ENCODE peak calls at places on chromosome 18, in four cellular contexts. M is GM12878, F is HepG2, L is K562. H is an unnamed sample.

GRCh38 chr18:37476182-37476581 is 89.4 kb downstream of the CELF4 start:
- DNase-seq in F (peak), M (no peak), L (peak), H (peak)

GRCh38 chr18:73099759-73100158 is 232.0 kb upstream of the NETO1 start:
- DNase-seq in L (no peak), F (no peak), M (no peak), H (no peak)

GRCh38 chr18:59517446-59518171 is 158.5 kb upstream of the LMAN1 start:
- DNase-seq in L (peak), M (no peak), F (peak), H (peak)

GRCh38 chr18:59783138-59783537 is 85.9 kb upstream of the CCBE1 start:
- DNase-seq in F (peak), L (peak), M (peak), H (peak)

GRCh38 chr18:38909972-38910371 is 1344.4 kb upstream of the CELF4 start:
- DNase-seq in L (no peak), F (no peak), M (no peak), H (no peak)

GRCh38 chr18:3794537-3795348 is 344.8 kb downstream of the TGIF1 start:
- DNase-seq in L (peak), F (no peak), M (no peak), H (no peak)

GRCh38 chr18:22900558-22901183 is 32.5 kb upstream of the RBBP8 start:
- DNase-seq in M (no peak), F (no peak), L (no peak), H (no peak)

GRCh38 chr18:75005622-75006021 is 203.3 kb downstream of the PTGR3 start:
- DNase-seq in M (no peak), L (no peak), F (no peak), H (no peak)

GRCh38 chr18:44624052-44624451 is 56.6 kb upstream of the SETBP1 start:
- DNase-seq in F (no peak), L (no peak), M (no peak), H (no peak)

GRCh38 chr18:74598350-74599001 is 806 bp downstream of the ZNF407 start:
- DNase-seq in M (no peak), L (peak), F (peak), H (peak)

GRCh38 chr18:44592639-44593038 is 88.0 kb upstream of the SETBP1 start:
- DNase-seq in L (no peak), F (no peak), M (no peak), H (no peak)

GRCh38 chr18:8601277-8602032 is 7.8 kb upstream of the RAB12 start:
- DNase-seq in F (no peak), M (peak), L (no peak), H (no peak)

GRCh38 chr18:35861367-35862114 is 110.9 kb upstream of the RMP24 start:
- DNase-seq in M (peak), F (no peak), L (no peak), H (no peak)

GRCh38 chr18:627211-627610 is 30.2 kb upstream of the TYMS start:
- DNase-seq in F (no peak), M (no peak), L (no peak), H (no peak)

GRCh38 chr18:54852780-54853675 is 24.8 kb downstream of the RAB27B start:
- DNase-seq in L (no peak), F (no peak), M (no peak), H (no peak)

GRCh38 chr18:30175061-30175574 is 867.4 kb downstream of the DSC3 start:
- DNase-seq in F (no peak), L (peak), M (no peak), H (no peak)

GRCh38 chr18:40159141-40160017 is 1795.7 kb upstream of the PIK3C3 start:
- DNase-seq in L (peak), F (peak), M (peak), H (no peak)

GRCh38 chr18:73724908-73725307 is 422.7 kb downstream of the FBXO15 start:
- DNase-seq in F (no peak), M (no peak), L (no peak), H (no peak)

GRCh38 chr18:28007841-28008240 is 169.1 kb downstream of the CDH2 start:
- DNase-seq in M (no peak), L (no peak), F (no peak), H (no peak)

GRCh38 chr18:8469793-8470192 is 139.4 kb upstream of the RAB12 start:
- DNase-seq in F (no peak), L (no peak), M (no peak), H (no peak)

GRCh38 chr18:29185801-29186200 is 1008.9 kb upstream of the CDH2 start:
- DNase-seq in M (no peak), F (no peak), L (no peak), H (no peak)

GRCh38 chr18:46883180-46883579 is 34.1 kb downstream of the PIAS2 start:
- DNase-seq in F (no peak), L (no peak), M (no peak), H (no peak)

GRCh38 chr18:10476430-10476829 is 22.0 kb downstream of the APCDD1 start:
- DNase-seq in L (no peak), F (no peak), M (no peak), H (no peak)

GRCh38 chr18:29160123-29160522 is 983.2 kb upstream of the CDH2 start:
- DNase-seq in M (no peak), L (no peak), F (no peak), H (no peak)

GRCh38 chr18:58868440-58868839 is 3.8 kb downstream of the ZNF532 start:
- DNase-seq in M (no peak), F (no peak), L (no peak), H (no peak)

GRCh38 chr18:68948622-68949021 is 150.7 kb downstream of the CCDC102B start:
- DNase-seq in L (no peak), M (no peak), F (no peak), H (no peak)

GRCh38 chr18:9708057-9708881 is at the start of gene RAB31:
- DNase-seq in M (no peak), L (peak), F (no peak), H (peak)

GRCh38 chr18:2978626-2979025 is 34.3 kb downstream of the LPIN2 start:
- DNase-seq in F (no peak), L (no peak), M (no peak), H (no peak)

GRCh38 chr18:68387246-68387645 is 327.7 kb downstream of the TMX3 start:
- DNase-seq in F (no peak), L (no peak), M (no peak), H (no peak)

GRCh38 chr18:45726603-45727002 is 2.6 kb downstream of the SLC14A1 start:
- DNase-seq in M (no peak), F (no peak), L (no peak), H (no peak)

GRCh38 chr18:46332956-46333355 is 228.8 kb downstream of the HAUS1 start:
- DNase-seq in M (no peak), L (no peak), F (no peak), H (no peak)

GRCh38 chr18:36709315-36709714 is 119.5 kb downstream of the TPGS2 start:
- DNase-seq in F (no peak), M (no peak), L (no peak), H (no peak)

GRCh38 chr18:361941-362913 is 94.4 kb upstream of the THOC1 start:
- DNase-seq in L (no peak), F (peak), M (no peak), H (no peak)

GRCh38 chr18:11307716-11308115 is 158.3 kb upstream of the PIEZO2 start:
- DNase-seq in F (no peak), L (no peak), M (no peak), H (no peak)

GRCh38 chr18:10822457-10822856 is 296.6 kb downstream of the NAPG start:
- DNase-seq in L (peak), M (no peak), F (no peak), H (peak)

GRCh38 chr18:55415258-55415871 is 172.6 kb downstream of the TCF4 start:
- DNase-seq in L (peak), M (peak), F (peak), H (peak)

GRCh38 chr18:28485210-28485801 is 308.4 kb upstream of the CDH2 start:
- DNase-seq in F (no peak), M (no peak), L (no peak), H (no peak)

GRCh38 chr18:11078491-11078890 is 70.9 kb downstream of the PIEZO2 start:
- DNase-seq in L (no peak), F (no peak), M (peak), H (no peak)

GRCh38 chr18:67308819-67309218 is 207.7 kb downstream of the DSEL start:
- DNase-seq in F (no peak), M (no peak), L (no peak), H (no peak)

GRCh38 chr18:47247036-47247832 is 4.2 kb downstream of the SKOR2 start:
- DNase-seq in F (no peak), L (no peak), M (no peak), H (peak)

DNA sequence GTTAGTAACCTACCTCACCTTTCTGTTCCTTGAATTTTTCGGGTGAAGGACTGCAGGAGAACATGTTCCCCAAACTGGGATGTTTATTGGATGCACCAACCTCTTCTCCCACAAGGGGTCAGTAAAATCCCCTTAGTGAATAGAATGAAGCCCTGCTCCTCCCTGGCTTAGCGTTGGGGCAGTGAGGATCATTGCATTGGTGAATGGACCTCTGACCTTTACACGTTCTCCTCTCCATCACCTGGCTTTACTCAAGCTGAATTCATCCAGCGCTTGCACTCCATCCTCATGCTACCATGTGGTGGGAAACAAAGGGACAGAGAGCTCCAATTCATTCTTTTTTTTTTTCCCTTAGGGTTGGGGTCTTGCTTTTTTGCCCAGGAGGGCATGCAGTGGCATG is 157.2 kb downstream of the MIB1 start:
- DNase-seq in L (peak), M (no peak), F (peak), H (peak)
- TF ChIP-seq TCF7 in L (no peak), M (no peak), F (no peak), H (no peak)

GRCh38 chr18:34709104-34709503 is 994 bp upstream of the DTNA start:
- DNase-seq in F (peak), M (no peak), L (no peak), H (no peak)
- TF ChIP-seq TCF7 in F (no peak), M (no peak), L (no peak), H (no peak)

GRCh38 chr18:76232010-76232409 is 263.0 kb downstream of the ZNF516 start:
- DNase-seq in F (no peak), L (no peak), M (no peak), H (no peak)

GRCh38 chr18:76234559-76234958 is 260.5 kb downstream of the ZNF516 start:
- DNase-seq in L (no peak), F (no peak), M (no peak), H (no peak)

GRCh38 chr18:76232813-76233212 is 262.2 kb downstream of the ZNF516 start:
- DNase-seq in F (no peak), M (no peak), L (no peak), H (no peak)

GRCh38 chr18:76228716-76229115 is 266.3 kb downstream of the ZNF516 start:
- DNase-seq in M (no peak), F (no peak), L (no peak), H (no peak)

GRCh38 chr18:76231402-76231801 is 263.6 kb downstream of the ZNF516 start:
- DNase-seq in L (no peak), F (no peak), M (no peak), H (peak)
- TF ChIP-seq TCF7 in L (no peak), F (no peak), M (no peak), H (no peak)

GRCh38 chr18:5604778-5605177 is 61.0 kb upstream of the EPB41L3 start:
- DNase-seq in F (no peak), L (no peak), M (no peak), H (no peak)

GRCh38 chr18:5603153-5603552 is 59.4 kb upstream of the EPB41L3 start:
- DNase-seq in M (no peak), F (no peak), L (no peak), H (no peak)

GRCh38 chr18:5601188-5601624 is 57.4 kb upstream of the EPB41L3 start:
- DNase-seq in F (peak), L (no peak), M (no peak), H (no peak)

GRCh38 chr18:5596585-5596984 is 52.8 kb upstream of the EPB41L3 start:
- DNase-seq in F (no peak), L (no peak), M (no peak), H (no peak)

GRCh38 chr18:5600376-5601071 is 56.7 kb upstream of the EPB41L3 start:
- DNase-seq in F (peak), L (peak), M (no peak), H (no peak)
- TF ChIP-seq TCF7 in F (no peak), L (no peak), M (no peak), H (no peak)

GRCh38 chr18:23921716-23922285 is 92.8 kb upstream of the TTC39C start:
- DNase-seq in L (no peak), F (no peak), M (no peak), H (peak)
- TF ChIP-seq TCF7 in L (no peak), F (no peak), M (no peak), H (no peak)

GRCh38 chr18:48928787-48929186 is 22.0 kb downstream of the SMAD7 start:
- DNase-seq in F (peak), M (peak), L (no peak), H (no peak)
- TF ChIP-seq TCF7 in F (no peak), M (no peak), L (no peak), H (no peak)

DNA sequence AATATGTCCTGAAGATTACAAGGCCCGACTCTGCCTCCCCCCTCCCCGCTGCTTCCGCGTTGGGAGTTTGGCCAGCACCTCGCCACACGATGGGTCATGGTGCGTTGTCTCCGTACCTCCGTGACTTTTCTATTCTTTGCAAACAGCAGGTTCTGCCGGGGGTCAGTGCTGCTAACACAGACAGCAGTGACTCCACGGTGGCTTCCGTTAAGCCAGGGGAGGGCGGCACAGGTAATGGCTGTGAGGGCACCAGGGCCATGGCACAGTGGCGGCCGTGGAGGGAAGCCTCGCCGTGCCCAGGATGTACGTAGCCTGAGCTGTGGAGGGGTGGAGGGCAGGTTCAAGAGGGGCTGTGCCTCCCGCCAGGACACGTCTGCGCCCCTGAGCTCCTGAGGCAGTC is 115.5 kb downstream of the NFATC1 start:
- DNase-seq in L (no peak), M (no peak), F (no peak), H (no peak)
- TF ChIP-seq TCF7 in L (no peak), M (no peak), F (no peak), H (no peak)

DNA sequence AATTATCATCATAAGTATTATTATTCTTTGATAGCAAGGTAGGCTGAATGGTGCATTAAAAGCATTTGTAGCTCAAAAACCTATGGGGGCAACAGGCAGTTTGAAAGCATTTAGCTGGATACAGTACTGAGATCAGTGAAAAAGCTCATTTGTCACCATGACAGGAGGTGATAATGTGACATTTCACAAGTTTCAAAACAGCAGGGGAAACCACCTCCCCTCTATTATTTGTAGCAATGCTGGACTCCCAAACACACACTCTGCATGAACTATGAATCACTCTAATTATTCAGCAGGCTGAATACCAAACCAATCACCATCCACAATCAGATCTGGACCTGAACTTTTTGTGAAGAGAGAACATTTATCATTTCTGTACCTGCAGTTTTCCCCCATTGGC is 63.4 kb downstream of the MYO5B start:
- DNase-seq in L (no peak), F (no peak), M (peak), H (no peak)
- TF ChIP-seq TCF7 in L (no peak), F (no peak), M (no peak), H (no peak)